ENCODE peak calls at places on chromosomes 2 and 18, in five cellular contexts. Z is activated effector memory CD4-positive, alpha-beta T cell treated with anti-CD3 and anti-CD28 coated beads, Interleukin-2, amount 50 U/mL, for 16 hours; U is astrocyte; M is NCI-H1092 treated with DMSO at 0.1 percent for 48 hours; H is amniotic stem cell. S is an unnamed sample.

GRCh38 chr2:151978709-151979108 is 120.1 kb downstream of the CACNB4 start:
- DNase-seq in H (no peak), Z (no peak), U (no peak), M (no peak), S (no peak)

GRCh38 chr18:12652861-12653401 is 5.0 kb downstream of the SPIRE1 start:
- DNase-seq in Z (no peak), H (no peak), U (no peak), M (no peak), S (no peak)

GRCh38 chr2:44937688-44938240 is 3.7 kb upstream of the SIX3 start:
- DNase-seq in H (no peak), Z (peak), U (no peak), M (no peak), S (no peak)

GRCh38 chr2:2866459-2866858 is 511.2 kb downstream of the EIPR1 start:
- DNase-seq in Z (no peak), H (no peak), M (no peak), U (no peak), S (no peak)

GRCh38 chr18:45588831-45589558 is 26.3 kb upstream of the SLC14A2 start:
- DNase-seq in M (no peak), H (peak), U (peak), Z (no peak), S (no peak)

GRCh38 chr2:121066526-121066925 is 218.5 kb downstream of the TFCP2L1 start:
- DNase-seq in Z (no peak), U (no peak), M (no peak), H (no peak), S (no peak)

GRCh38 chr18:47485221-47485797 is 233.8 kb upstream of the SKOR2 start:
- DNase-seq in U (no peak), Z (no peak), M (no peak), H (no peak), S (no peak)

GRCh38 chr18:2656237-2657042 is 914 bp downstream of the SMCHD1 start:
- DNase-seq in U (peak), M (peak), Z (peak), H (no peak), S (peak)

GRCh38 chr2:56484906-56485305 is 301.1 kb downstream of the CCDC85A start:
- DNase-seq in M (no peak), Z (no peak), U (no peak), H (no peak), S (no peak)

GRCh38 chr18:73975266-73975665 is 172.4 kb downstream of the FBXO15 start:
- DNase-seq in H (no peak), Z (no peak), M (no peak), U (peak), S (no peak)

GRCh38 chr18:23331091-23331920 is 121.8 kb upstream of the RIOK3 start:
- DNase-seq in M (no peak), H (no peak), Z (no peak), U (no peak), S (no peak)

GRCh38 chr2:54114936-54115283 is 505 bp upstream of the ACYP2 start:
- DNase-seq in M (no peak), H (no peak), U (no peak), Z (no peak), S (no peak)

GRCh38 chr2:101734511-101735165 is 37.1 kb downstream of the MAP4K4 start:
- DNase-seq in Z (no peak), H (no peak), M (no peak), U (no peak), S (no peak)

GRCh38 chr2:215407061-215407460 is 28.8 kb downstream of the FN1 start:
- DNase-seq in Z (no peak), U (no peak), H (no peak), M (no peak), S (no peak)

GRCh38 chr2:240245706-240246105 is 105.2 kb upstream of the OTOS start:
- DNase-seq in H (no peak), M (no peak), Z (no peak), U (no peak), S (peak)

GRCh38 chr2:33272001-33272400 is 204.4 kb upstream of the RASGRP3 start:
- DNase-seq in U (peak), Z (no peak), H (no peak), M (no peak), S (no peak)

GRCh38 chr2:17056236-17056635 is 390.6 kb upstream of the CYRIA start:
- DNase-seq in H (no peak), Z (no peak), U (no peak), M (no peak), S (no peak)

GRCh38 chr2:136008205-136008865 is 22.9 kb upstream of the DARS1 start:
- DNase-seq in Z (peak), H (no peak), M (no peak), U (no peak), S (peak)

GRCh38 chr2:219722276-219722883 is 95.0 kb downstream of the SLC4A3 start:
- DNase-seq in M (no peak), H (no peak), U (no peak), Z (no peak), S (no peak)

GRCh38 chr2:46796031-46796430 is 119.6 kb downstream of the MCFD2 start:
- DNase-seq in Z (no peak), M (no peak), U (no peak), H (no peak), S (no peak)

GRCh38 chr18:35582310-35582682 is 756 bp downstream of the GALNT1 start:
- DNase-seq in U (no peak), H (no peak), Z (no peak), M (no peak), S (no peak)

GRCh38 chr2:98453531-98453930 is 8.9 kb downstream of the INPP4A start:
- DNase-seq in Z (no peak), M (no peak), U (no peak), H (no peak), S (no peak)

GRCh38 chr18:63216911-63217311 is 102.7 kb downstream of the BCL2 start:
- DNase-seq in U (no peak), Z (peak), H (no peak), M (no peak), S (no peak)

GRCh38 chr2:231483398-231484329 is 19.4 kb upstream of the NCL start:
- DNase-seq in M (no peak), Z (peak), U (no peak), H (no peak), S (peak)

GRCh38 chr2:126864861-126865260 is 33.8 kb upstream of the TEX51 start:
- DNase-seq in Z (no peak), H (no peak), M (no peak), U (no peak), S (no peak)

GRCh38 chr2:1010373-1011017 is 59.8 kb downstream of the SNTG2 start:
- DNase-seq in Z (no peak), H (no peak), U (no peak), M (peak), S (no peak)

GRCh38 chr2:96145028-96145939 is at the start of gene DUSP2:
- DNase-seq in U (peak), H (peak), Z (peak), M (peak), S (peak)

GRCh38 chr2:188629890-188630483 is 338.3 kb downstream of the GULP1 start:
- DNase-seq in U (peak), M (no peak), Z (no peak), H (peak), S (no peak)

GRCh38 chr2:196884368-196884767 is 42.1 kb downstream of the PGAP1 start:
- DNase-seq in H (no peak), M (no peak), Z (no peak), U (no peak), S (no peak)

GRCh38 chr18:70781860-70782453 is 493.1 kb downstream of the SOCS6 start:
- DNase-seq in U (no peak), M (peak), H (no peak), Z (peak), S (peak)

GRCh38 chr2:207163053-207163814 is 2.5 kb downstream of the KLF7 start:
- DNase-seq in M (no peak), U (peak), H (peak), Z (peak), S (no peak)

GRCh38 chr2:50724837-50725236 is 307.1 kb downstream of the NRXN1 start:
- DNase-seq in H (no peak), Z (no peak), U (no peak), M (no peak), S (no peak)

GRCh38 chr2:196845371-196845770 is 36.2 kb upstream of the C2orf66 start:
- DNase-seq in M (no peak), Z (no peak), U (no peak), H (no peak), S (no peak)

GRCh38 chr2:186687774-186688173 is 6.1 kb upstream of the FAM171B start:
- DNase-seq in Z (no peak), U (no peak), H (no peak), M (peak), S (no peak)

S was measured in activated T-cell treated with anti-CD3 and anti-CD28 coated beads, Interleukin-2, amount 50 U/mL, for 1 hour.